ENCODE peak calls at places on chromosomes 11 and 22, in six cellular contexts. I is AG04450; T is choroid plexus epithelial cell; C is WERI-Rb-1; J is PC-3; P is CD8-positive, alpha-beta T cell. R is an unnamed sample.

GRCh38 chr11:102139081-102139498 is 28.8 kb downstream of the YAP1 start:
- DNase-seq in T (peak), J (peak), P (no peak), I (peak), C (no peak), R (peak)

GRCh38 chr11:45096636-45097035 is 49.8 kb upstream of the PRDM11 start:
- DNase-seq in T (no peak), C (no peak), P (no peak), J (no peak), I (no peak), R (no peak)

GRCh38 chr11:91966368-91966767 is 258.2 kb upstream of the FAT3 start:
- DNase-seq in J (no peak), C (no peak), I (no peak), P (no peak), T (no peak), R (no peak)

GRCh38 chr11:68082478-68082877 is 38.7 kb downstream of the CHKA start:
- DNase-seq in T (no peak), C (no peak), I (no peak), J (no peak), P (no peak), R (no peak)

GRCh38 chr11:65898656-65899355 is 1.4 kb downstream of the FOSL1 start:
- DNase-seq in P (no peak), J (no peak), I (no peak), T (peak), C (no peak), R (peak)

GRCh38 chr11:9568854-9569587 is 4.4 kb upstream of the WEE1 start:
- DNase-seq in P (no peak), T (peak), J (peak), C (no peak), I (peak), R (peak)

GRCh38 chr22:38732251-38732815 is 23.5 kb downstream of the SUN2 start:
- DNase-seq in T (no peak), P (no peak), I (no peak), J (no peak), C (no peak), R (no peak)

GRCh38 chr22:28008649-28009048 is 89.6 kb upstream of the PITPNB start:
- DNase-seq in P (no peak), I (no peak), C (no peak), J (no peak), T (no peak), R (no peak)

GRCh38 chr11:115581871-115582639 is 77.8 kb upstream of the CADM1 start:
- DNase-seq in J (no peak), I (no peak), P (no peak), C (peak), T (no peak), R (no peak)

GRCh38 chr11:65383778-65384177 is 1.3 kb upstream of the SLC25A45 start:
- DNase-seq in J (peak), C (no peak), T (no peak), I (no peak), P (no peak), R (no peak)

GRCh38 chr11:64599698-64600211 is 8.7 kb downstream of the SLC22A12 start:
- DNase-seq in J (no peak), I (no peak), C (no peak), P (no peak), T (no peak), R (no peak)

GRCh38 chr11:44303401-44303938 is 6.5 kb downstream of the ALX4 start:
- DNase-seq in I (no peak), T (no peak), P (no peak), J (no peak), C (no peak), R (no peak)

GRCh38 chr22:22080270-22080669 is 97.7 kb upstream of the TOP3B start:
- DNase-seq in J (no peak), C (no peak), P (no peak), I (no peak), T (peak), R (no peak)

GRCh38 chr11:100585728-100586127 is 101.4 kb upstream of the ARHGAP42 start:
- DNase-seq in C (no peak), J (no peak), I (no peak), T (no peak), P (no peak), R (no peak)

GRCh38 chr11:61968758-61969390 is 1.4 kb upstream of the FTH1 start:
- DNase-seq in J (no peak), T (no peak), P (no peak), I (no peak), C (no peak), R (peak)

GRCh38 chr11:58631378-58631777 is 8.9 kb downstream of the CNTF start:
- DNase-seq in I (no peak), J (no peak), T (no peak), C (no peak), P (no peak), R (no peak)

GRCh38 chr11:12111482-12112149 is 1.2 kb downstream of the MICAL2 start:
- DNase-seq in T (peak), J (peak), I (no peak), C (no peak), P (no peak), R (peak)

GRCh38 chr22:20422271-20422958 is 15.2 kb downstream of the SCARF2 start:
- DNase-seq in J (no peak), T (no peak), C (no peak), I (no peak), P (no peak), R (no peak)

GRCh38 chr11:109961261-109961660 is 131.9 kb upstream of the ZC3H12C start:
- DNase-seq in I (no peak), C (no peak), J (no peak), P (no peak), T (no peak), R (no peak)

GRCh38 chr22:33335611-33336279 is 277.6 kb upstream of the SYN3 start:
- DNase-seq in P (no peak), J (no peak), I (no peak), C (no peak), T (no peak), R (no peak)

GRCh38 chr11:18563090-18563730 is 25.3 kb downstream of the UEVLD start:
- DNase-seq in J (no peak), C (no peak), I (no peak), P (no peak), T (no peak), R (peak)

GRCh38 chr11:63462126-63462525 is 28.8 kb downstream of the PLAAT5 start:
- DNase-seq in J (no peak), C (no peak), P (no peak), T (no peak), I (no peak), R (no peak)

GRCh38 chr22:36081023-36081431 is 52.4 kb upstream of the RBFOX2 start:
- DNase-seq in I (peak), T (peak), P (no peak), J (no peak), C (no peak), R (peak)

GRCh38 chr22:26673485-26673884 is 16.1 kb downstream of the MIAT start:
- DNase-seq in C (no peak), I (no peak), J (peak), P (peak), T (peak), R (peak)

GRCh38 chr11:32131321-32131720 is 40.4 kb downstream of the RCN1 start:
- DNase-seq in T (peak), J (peak), I (no peak), P (no peak), C (no peak), R (peak)

GRCh38 chr11:3866206-3866605 is 10.7 kb downstream of the STIM1 start:
- DNase-seq in I (no peak), C (no peak), T (no peak), J (no peak), P (no peak), R (peak)

GRCh38 chr11:3865388-3866193 is 10.1 kb downstream of the STIM1 start:
- DNase-seq in C (no peak), I (peak), T (peak), P (no peak), J (peak), R (peak)

GRCh38 chr11:3861698-3862097 is 6.2 kb downstream of the STIM1 start:
- DNase-seq in C (no peak), T (peak), P (no peak), I (no peak), J (no peak), R (peak)

GRCh38 chr11:3866836-3867208 is 11.4 kb downstream of the STIM1 start:
- DNase-seq in J (no peak), P (no peak), C (no peak), T (no peak), I (no peak), R (no peak)

GRCh38 chr11:3867209-3868071 is 12.0 kb downstream of the STIM1 start:
- DNase-seq in I (no peak), J (no peak), P (no peak), C (no peak), T (peak), R (peak)
- H3K4me3 ChIP-seq in I (no peak), J (no peak), P (no peak), C (no peak), T (no peak), R (no peak)

GRCh38 chr11:130578738-130579368 is 130.4 kb downstream of the ADAMTS15 start:
- DNase-seq in J (no peak), C (no peak), T (no peak), I (no peak), P (no peak), R (no peak)

GRCh38 chr11:130582994-130583393 is 134.5 kb downstream of the ADAMTS15 start:
- DNase-seq in C (no peak), I (no peak), J (no peak), T (peak), P (no peak), R (no peak)

GRCh38 chr11:130582176-130582575 is 133.7 kb downstream of the ADAMTS15 start:
- DNase-seq in C (no peak), J (no peak), P (no peak), I (no peak), T (no peak), R (no peak)

GRCh38 chr11:130581631-130582030 is 133.2 kb downstream of the ADAMTS15 start:
- DNase-seq in I (no peak), J (no peak), C (no peak), T (peak), P (no peak), R (peak)

DNA sequence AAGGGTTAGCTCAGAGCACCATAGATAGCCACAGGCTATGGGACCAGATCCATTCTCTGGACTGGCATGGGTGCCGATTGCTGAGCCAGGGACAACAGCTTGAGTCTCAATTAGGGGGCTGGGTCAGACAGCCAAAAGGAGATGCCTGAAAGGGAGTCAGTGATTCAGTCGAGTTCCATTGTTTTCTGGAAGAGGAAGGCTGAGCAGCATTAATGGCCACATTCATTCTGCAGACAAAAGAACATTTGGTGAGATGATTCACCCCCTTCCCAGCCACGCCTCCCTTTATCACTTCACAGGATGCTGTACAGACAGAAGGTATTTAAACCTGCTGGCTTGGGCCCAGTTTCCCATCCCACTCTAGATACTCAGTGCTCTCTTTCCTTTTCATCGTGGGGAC is 131.9 kb downstream of the ADAMTS15 start:
- DNase-seq in I (peak), C (peak), J (peak), P (no peak), T (peak), R (peak)
- TF ChIP-seq CTCF in I (no peak), C (no peak), J (no peak), P (no peak), T (no peak), R (no peak)

GRCh38 chr11:35332524-35332923 is 86.8 kb downstream of the SLC1A2 start:
- DNase-seq in I (no peak), P (no peak), C (no peak), T (no peak), J (no peak), R (no peak)
- H3K4me3 ChIP-seq in I (no peak), P (no peak), C (no peak), T (no peak), J (no peak), R (no peak)

DNA sequence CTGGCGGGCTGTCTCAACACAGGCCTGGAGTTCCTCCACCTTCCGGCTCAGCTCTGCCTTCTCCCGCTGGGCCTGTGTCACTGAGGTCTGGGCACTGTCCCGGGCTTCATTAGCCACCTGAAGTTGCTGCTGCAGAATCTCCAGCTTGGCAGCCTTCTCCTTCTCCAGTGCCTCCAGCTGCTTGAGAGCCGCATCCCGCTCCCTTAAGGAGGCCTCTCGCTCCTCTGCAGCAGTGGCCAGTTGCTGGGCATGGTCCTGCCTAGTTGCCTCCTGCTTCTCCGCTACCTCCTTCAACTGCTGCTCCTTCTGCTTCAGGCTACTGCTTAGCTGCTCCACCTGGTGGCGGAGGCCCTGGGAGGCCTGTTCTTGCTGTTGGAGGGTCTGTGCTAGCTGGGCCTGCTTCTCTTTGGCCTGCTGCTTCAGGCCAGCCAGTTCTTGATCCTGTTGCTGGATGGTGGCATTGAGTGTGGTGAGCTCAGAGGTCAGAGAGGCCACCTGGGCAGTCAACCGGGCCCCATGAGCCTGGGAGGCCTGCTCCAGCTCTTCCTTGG is 16.9 kb downstream of the IL18BP start:
- DNase-seq in C (peak), I (no peak), P (no peak), T (peak), J (peak), R (peak)
- TF ChIP-seq CTCF in C (peak), I (peak), P (no peak), T (peak), J (peak), R (peak)

R was measured in fibroblast of pulmonary artery.